ENCODE peak calls at places on chromosomes 11 and 22, in nine cellular contexts. F is adrenal gland, C is tibial nerve, S is HFF-Myc, X is glutamatergic neuron, N is left ventricle myocardium inferior, P is brain microvascular endothelial cell, Y is IMR-90, K is natural killer cell. O is an unnamed sample.

GRCh38 chr11:6397636-6398035 is 7.4 kb downstream of the SMPD1 start:
- DNase-seq in F (peak; percentile 69), P (peak; percentile 38), S (no peak), C (no peak), N (no peak), Y (peak; percentile 44), X (no peak), K (no peak), O (no peak)

GRCh38 chr11:122197055-122197987 is 81.3 kb upstream of the BLID start:
- DNase-seq in X (no peak), C (no peak), Y (peak; percentile 99), P (peak; percentile 98), F (peak; percentile 78), K (no peak), N (no peak), S (peak; percentile 98), O (no peak)

GRCh38 chr22:49735411-49736311 is 92.0 kb downstream of the BRD1 start:
- DNase-seq in F (no peak), X (no peak), S (no peak), N (no peak), K (no peak), P (no peak), C (no peak), Y (no peak), O (no peak)

GRCh38 chr22:30423296-30423958 is 2.1 kb upstream of the MTFP1 start:
- DNase-seq in C (no peak), F (no peak), Y (no peak), X (peak; percentile 74), P (no peak), S (no peak), N (peak; percentile 74), K (no peak), O (no peak)

GRCh38 chr11:56521955-56522354 is 21.1 kb downstream of the OR5M11 start:
- DNase-seq in C (no peak), K (no peak), F (no peak), Y (no peak), P (no peak), S (no peak), X (no peak), N (no peak), O (no peak)

GRCh38 chr11:61855939-61856730 is 28.0 kb downstream of the FADS2 start:
- DNase-seq in C (no peak), N (no peak), X (no peak), K (no peak), S (no peak), Y (peak; percentile 11), P (no peak), F (peak; percentile 81), O (no peak)

GRCh38 chr22:39300198-39300830 is 19.1 kb downstream of the RPL3 start:
- DNase-seq in N (peak; percentile 56), S (no peak), X (peak; percentile 44), F (peak; percentile 62), K (no peak), Y (no peak), P (no peak), C (no peak), O (no peak)

GRCh38 chr11:122505304-122506006 is 150.1 kb upstream of the UBASH3B start:
- DNase-seq in Y (peak; percentile 95), S (peak; percentile 80), K (peak; percentile 17), N (peak; percentile 71), P (peak; percentile 88), X (peak; percentile 82), F (peak; percentile 87), C (peak; percentile 76), O (no peak)

GRCh38 chr11:72589802-72590761 is 84.1 kb downstream of the PDE2A start:
- DNase-seq in F (no peak), C (no peak), Y (no peak), X (peak; percentile 81), P (no peak), K (no peak), N (peak; percentile 43), S (no peak), O (peak; percentile 45)

DNA sequence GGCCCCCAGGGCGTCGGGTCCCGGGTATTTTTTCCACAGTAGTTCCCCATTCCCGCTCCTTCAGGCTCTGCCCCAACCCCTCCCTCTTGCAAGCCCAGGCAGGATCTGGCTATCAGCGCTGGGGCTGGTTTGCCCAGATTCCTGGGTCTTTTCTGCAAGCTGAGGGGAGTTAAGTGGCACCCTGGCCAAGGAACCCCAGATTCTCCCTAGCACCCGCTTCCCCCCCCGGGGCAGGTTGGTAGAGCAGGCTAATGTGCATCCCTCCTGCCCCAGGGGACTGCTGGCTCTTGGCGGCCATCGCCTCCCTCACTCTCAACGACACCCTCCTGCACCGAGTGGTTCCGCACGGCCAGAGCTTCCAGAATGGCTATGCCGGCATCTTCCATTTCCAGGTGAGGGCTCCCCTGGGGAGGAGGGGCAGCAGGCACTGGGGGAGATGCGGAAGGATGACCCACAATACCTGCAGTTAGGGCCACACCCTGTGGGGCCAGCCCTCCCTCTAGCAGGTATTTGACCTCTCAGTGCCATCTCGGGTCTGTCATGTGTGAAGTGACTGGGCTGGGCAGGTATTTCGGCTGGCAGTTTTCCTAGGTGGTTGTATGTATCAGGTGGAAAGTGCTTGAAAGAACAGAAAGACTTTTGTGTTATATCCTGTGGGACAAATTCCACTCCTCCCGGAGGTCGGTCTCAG is 1.6 kb downstream of the CAPN1 start:
- DNase-seq in F (no peak), K (no peak), C (no peak), Y (no peak), N (no peak), P (no peak), X (no peak), S (no peak), O (no peak)
- TF ChIP-seq CTCF in F (no peak), K (no peak), C (no peak), Y (no peak), N (no peak), P (no peak), X (no peak), S (no peak), O (no peak)

GRCh38 chr11:839280-839623 is 3.1 kb downstream of the POLR2L start:
- DNase-seq in K (no peak), X (no peak), P (no peak), F (no peak), Y (no peak), C (no peak), N (no peak), S (no peak), O (no peak)

GRCh38 chr11:837990-838307 is 4.4 kb downstream of the POLR2L start:
- DNase-seq in S (no peak), N (no peak), P (no peak), Y (no peak), X (no peak), K (no peak), C (no peak), F (no peak), O (no peak)

GRCh38 chr11:838441-839279 is 3.7 kb downstream of the POLR2L start:
- DNase-seq in P (no peak), C (no peak), N (no peak), S (no peak), K (no peak), Y (no peak), F (no peak), X (peak; percentile 69), O (no peak)

GRCh38 chr11:841981-842369 is 354 bp downstream of the POLR2L start:
- DNase-seq in C (no peak), S (no peak), Y (no peak), F (no peak), N (no peak), P (no peak), X (no peak), K (no peak), O (no peak)

DNA sequence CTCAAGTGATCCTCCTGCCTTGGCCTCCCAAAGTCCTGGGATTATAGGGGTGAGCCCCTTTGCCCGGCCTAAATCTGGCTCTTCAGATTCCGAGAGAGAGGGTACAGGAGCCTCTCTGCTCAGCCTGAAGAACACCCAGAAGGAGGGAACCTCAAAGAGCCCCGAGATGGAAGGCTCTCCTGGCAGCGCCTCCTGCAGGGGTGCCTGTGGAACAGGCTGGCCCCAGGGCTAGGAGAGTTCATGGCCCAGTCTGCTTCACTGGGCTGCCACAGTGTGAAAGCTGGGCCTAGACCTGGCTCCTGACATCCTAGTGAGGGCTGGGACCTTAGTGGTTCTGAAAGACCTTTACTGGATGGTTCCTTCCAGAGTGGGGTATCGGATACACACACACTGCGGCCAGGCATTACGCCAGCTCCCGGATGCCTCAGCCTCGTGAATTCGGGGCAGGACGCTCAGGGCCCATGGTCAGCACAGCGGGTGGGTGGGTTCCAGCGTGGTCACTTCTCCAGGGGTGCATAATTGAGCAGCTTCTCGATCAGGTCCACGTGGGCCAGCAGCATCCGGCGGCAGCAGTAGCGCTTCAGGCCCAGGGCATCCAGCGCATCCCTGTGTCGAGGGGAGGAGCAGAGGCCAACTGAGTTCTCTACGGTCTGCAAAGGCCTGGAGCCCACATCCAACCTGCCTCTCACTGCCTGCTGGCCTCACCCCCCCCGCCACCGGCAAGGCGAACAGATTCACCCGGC is 2.3 kb downstream of the POLR2L start:
- DNase-seq in S (no peak), N (no peak), P (no peak), F (no peak), X (no peak), Y (no peak), C (no peak), K (no peak), O (no peak)
- TF ChIP-seq CTCF in S (peak; percentile 48), N (no peak), P (peak; percentile 60), F (no peak), X (no peak), Y (peak; percentile 32), C (no peak), K (no peak), O (no peak)

DNA sequence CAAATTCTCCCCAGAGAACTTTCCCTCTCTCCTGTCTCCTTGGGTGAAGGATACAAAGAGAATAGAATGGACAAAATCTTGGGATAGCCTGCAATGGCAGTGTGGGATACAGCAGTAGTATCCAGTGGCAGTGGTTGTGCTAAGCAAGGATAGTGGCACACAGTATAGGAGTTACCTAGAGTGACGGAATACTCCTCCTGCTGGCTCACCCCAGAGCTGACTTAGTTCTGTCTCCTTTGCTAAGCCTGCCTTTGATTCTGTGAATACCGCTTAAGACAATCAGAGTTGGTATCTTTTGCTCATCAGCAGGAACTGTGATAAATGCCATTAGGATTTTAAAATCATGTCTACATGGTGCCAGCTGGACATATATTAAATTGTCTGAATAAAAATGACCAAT is 404.3 kb downstream of the JRKL start:
- DNase-seq in K (no peak), N (no peak), F (no peak), C (no peak), S (no peak), X (no peak), P (no peak), Y (no peak), O (no peak)
- TF ChIP-seq CTCF in K (no peak), N (no peak), F (no peak), C (no peak), S (peak; percentile 9), X (no peak), P (no peak), Y (peak; percentile 3), O (no peak)

DNA sequence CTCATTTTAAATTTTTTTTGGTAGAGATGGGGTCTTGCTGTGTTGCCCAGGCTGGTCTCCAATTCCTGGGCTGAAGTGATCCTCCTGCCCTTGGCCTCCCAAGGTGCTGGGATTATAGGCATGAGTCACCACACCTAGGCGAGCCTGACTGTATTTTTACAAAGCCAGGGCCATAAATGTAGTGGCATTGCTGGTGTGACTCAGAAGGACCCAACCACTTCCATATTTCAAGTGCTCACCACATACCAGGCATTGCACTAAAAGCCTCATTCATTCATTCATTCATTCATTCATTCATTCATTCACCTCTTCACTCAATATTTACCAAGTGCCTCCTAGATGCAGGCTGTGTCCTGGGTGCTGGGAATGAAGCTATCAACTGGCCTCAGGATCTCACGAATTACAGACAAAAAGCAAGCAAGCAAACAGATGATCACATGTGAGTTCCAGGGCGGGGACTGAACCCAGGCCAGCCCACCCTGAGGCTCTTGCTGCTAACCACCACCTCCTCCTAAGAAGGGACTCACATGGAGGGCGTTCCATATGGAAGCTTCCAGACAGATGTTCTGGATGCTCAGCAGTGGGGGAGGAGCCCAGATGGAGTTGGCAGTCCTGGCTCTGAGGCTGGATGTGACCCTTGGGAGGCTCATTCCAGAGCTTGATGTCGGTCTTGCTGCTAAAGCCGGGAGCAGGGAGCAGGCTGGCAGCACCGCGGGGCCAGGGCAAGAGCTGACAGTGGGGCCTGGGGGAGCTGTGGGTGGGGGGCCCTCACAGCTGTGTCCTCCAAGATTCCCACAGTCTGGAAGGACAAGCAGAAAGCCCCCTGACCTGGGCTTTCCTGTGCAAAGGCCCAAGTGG is 158.8 kb downstream of the CTTN start:
- DNase-seq in C (no peak), Y (no peak), S (no peak), X (peak; percentile 65), N (no peak), K (no peak), F (no peak), P (no peak), O (no peak)
- TF ChIP-seq CTCF in C (no peak), Y (no peak), S (no peak), X (no peak), N (no peak), K (no peak), F (no peak), P (no peak), O (no peak)